ENCODE peak calls at places on chromosome 15, in nine cellular contexts. One of them, this sample, is unnamed.

GRCh38 chr15:69790632-69791031 is 307.1 kb downstream of the TLE3 start:
- DNase-seq in substantia nigra: no peak
- DNase-seq in AG09309: no peak
- DNase-seq in stimulated activated CD8-positive, alpha-beta memory T cell treated with anti-CD3 and anti-CD28 coated beads, Interleukin-4, amount 100 ng/mL, for 24 hours: no peak
- DNase-seq in memory B cell: no peak
- DNase-seq in spleen: peak; percentile 31
- DNase-seq in HFF-Myc: no peak
- DNase-seq in MV-4-11: no peak
- DNase-seq in RPMI7951: no peak
- DNase-seq in this sample: no peak

GRCh38 chr15:80277147-80277546 is 25.1 kb upstream of the CTXND1 start:
- DNase-seq in substantia nigra: no peak
- DNase-seq in MV-4-11: no peak
- DNase-seq in stimulated activated CD8-positive, alpha-beta memory T cell treated with anti-CD3 and anti-CD28 coated beads, Interleukin-4, amount 100 ng/mL, for 24 hours: no peak
- DNase-seq in AG09309: no peak
- DNase-seq in RPMI7951: no peak
- DNase-seq in memory B cell: no peak
- DNase-seq in spleen: no peak
- DNase-seq in HFF-Myc: no peak
- DNase-seq in this sample: no peak

GRCh38 chr15:58330468-58330793 is 101.4 kb upstream of the LIPC start:
- DNase-seq in AG09309: no peak
- DNase-seq in RPMI7951: no peak
- DNase-seq in spleen: no peak
- DNase-seq in HFF-Myc: no peak
- DNase-seq in stimulated activated CD8-positive, alpha-beta memory T cell treated with anti-CD3 and anti-CD28 coated beads, Interleukin-4, amount 100 ng/mL, for 24 hours: no peak
- DNase-seq in substantia nigra: no peak
- DNase-seq in memory B cell: no peak
- DNase-seq in MV-4-11: no peak
- DNase-seq in this sample: no peak

GRCh38 chr15:32718082-32718821 is 448 bp downstream of the GREM1 start:
- DNase-seq in RPMI7951: peak; percentile 62
- DNase-seq in AG09309: no peak
- DNase-seq in HFF-Myc: no peak
- DNase-seq in spleen: no peak
- DNase-seq in MV-4-11: no peak
- DNase-seq in stimulated activated CD8-positive, alpha-beta memory T cell treated with anti-CD3 and anti-CD28 coated beads, Interleukin-4, amount 100 ng/mL, for 24 hours: no peak
- DNase-seq in substantia nigra: no peak
- DNase-seq in memory B cell: no peak
- DNase-seq in this sample: peak; percentile 8

GRCh38 chr15:86384191-86384590 is 304.5 kb downstream of the AGBL1 start:
- DNase-seq in spleen: no peak
- DNase-seq in memory B cell: no peak
- DNase-seq in MV-4-11: no peak
- DNase-seq in HFF-Myc: no peak
- DNase-seq in substantia nigra: no peak
- DNase-seq in AG09309: no peak
- DNase-seq in RPMI7951: no peak
- DNase-seq in stimulated activated CD8-positive, alpha-beta memory T cell treated with anti-CD3 and anti-CD28 coated beads, Interleukin-4, amount 100 ng/mL, for 24 hours: no peak
- DNase-seq in this sample: no peak

GRCh38 chr15:94412979-94413741 is 181.8 kb downstream of the MCTP2 start:
- DNase-seq in spleen: no peak
- DNase-seq in memory B cell: peak; percentile 17
- DNase-seq in substantia nigra: no peak
- DNase-seq in AG09309: no peak
- DNase-seq in MV-4-11: peak; percentile 58
- DNase-seq in RPMI7951: peak; percentile 34
- DNase-seq in HFF-Myc: no peak
- DNase-seq in stimulated activated CD8-positive, alpha-beta memory T cell treated with anti-CD3 and anti-CD28 coated beads, Interleukin-4, amount 100 ng/mL, for 24 hours: no peak
- DNase-seq in this sample: peak; percentile 47

GRCh38 chr15:98560338-98560737 is 88.0 kb upstream of the IGF1R start:
- DNase-seq in stimulated activated CD8-positive, alpha-beta memory T cell treated with anti-CD3 and anti-CD28 coated beads, Interleukin-4, amount 100 ng/mL, for 24 hours: no peak
- DNase-seq in HFF-Myc: no peak
- DNase-seq in spleen: no peak
- DNase-seq in AG09309: no peak
- DNase-seq in memory B cell: no peak
- DNase-seq in substantia nigra: no peak
- DNase-seq in RPMI7951: no peak
- DNase-seq in MV-4-11: no peak
- DNase-seq in this sample: no peak

GRCh38 chr15:87215100-87215499 is 1041.4 kb downstream of the NTRK3 start:
- DNase-seq in AG09309: no peak
- DNase-seq in HFF-Myc: no peak
- DNase-seq in stimulated activated CD8-positive, alpha-beta memory T cell treated with anti-CD3 and anti-CD28 coated beads, Interleukin-4, amount 100 ng/mL, for 24 hours: no peak
- DNase-seq in RPMI7951: no peak
- DNase-seq in substantia nigra: no peak
- DNase-seq in memory B cell: no peak
- DNase-seq in spleen: no peak
- DNase-seq in MV-4-11: no peak
- DNase-seq in this sample: no peak

GRCh38 chr15:98900382-98900781 is 107.2 kb downstream of the PGPEP1L start:
- DNase-seq in HFF-Myc: no peak
- DNase-seq in AG09309: peak; percentile 63
- DNase-seq in substantia nigra: no peak
- DNase-seq in MV-4-11: no peak
- DNase-seq in memory B cell: no peak
- DNase-seq in RPMI7951: no peak
- DNase-seq in spleen: no peak
- DNase-seq in stimulated activated CD8-positive, alpha-beta memory T cell treated with anti-CD3 and anti-CD28 coated beads, Interleukin-4, amount 100 ng/mL, for 24 hours: no peak
- DNase-seq in this sample: no peak

GRCh38 chr15:76034111-76034510 is 21.9 kb upstream of the NRG4 start:
- DNase-seq in AG09309: no peak
- DNase-seq in RPMI7951: no peak
- DNase-seq in HFF-Myc: no peak
- DNase-seq in spleen: no peak
- DNase-seq in substantia nigra: no peak
- DNase-seq in memory B cell: no peak
- DNase-seq in MV-4-11: no peak
- DNase-seq in stimulated activated CD8-positive, alpha-beta memory T cell treated with anti-CD3 and anti-CD28 coated beads, Interleukin-4, amount 100 ng/mL, for 24 hours: no peak
- DNase-seq in this sample: no peak

GRCh38 chr15:78859971-78860733 is 12.5 kb upstream of the MORF4L1 start:
- DNase-seq in RPMI7951: peak; percentile 87
- DNase-seq in memory B cell: peak; percentile 64
- DNase-seq in AG09309: peak; percentile 60
- DNase-seq in stimulated activated CD8-positive, alpha-beta memory T cell treated with anti-CD3 and anti-CD28 coated beads, Interleukin-4, amount 100 ng/mL, for 24 hours: peak; percentile 52
- DNase-seq in MV-4-11: peak; percentile 76
- DNase-seq in substantia nigra: peak; percentile 31
- DNase-seq in spleen: peak; percentile 83
- DNase-seq in HFF-Myc: peak; percentile 61
- DNase-seq in this sample: peak; percentile 76

GRCh38 chr15:79874242-79874641 is 22.6 kb downstream of the MTHFS start:
- DNase-seq in substantia nigra: no peak
- DNase-seq in memory B cell: no peak
- DNase-seq in stimulated activated CD8-positive, alpha-beta memory T cell treated with anti-CD3 and anti-CD28 coated beads, Interleukin-4, amount 100 ng/mL, for 24 hours: no peak
- DNase-seq in MV-4-11: no peak
- DNase-seq in HFF-Myc: no peak
- DNase-seq in spleen: no peak
- DNase-seq in AG09309: no peak
- DNase-seq in RPMI7951: peak; percentile 74
- DNase-seq in this sample: no peak

GRCh38 chr15:66646308-66646707 is 55.7 kb upstream of the SMAD6 start:
- DNase-seq in MV-4-11: no peak
- DNase-seq in memory B cell: no peak
- DNase-seq in spleen: peak; percentile 51
- DNase-seq in AG09309: peak; percentile 13
- DNase-seq in stimulated activated CD8-positive, alpha-beta memory T cell treated with anti-CD3 and anti-CD28 coated beads, Interleukin-4, amount 100 ng/mL, for 24 hours: no peak
- DNase-seq in RPMI7951: peak; percentile 77
- DNase-seq in substantia nigra: no peak
- DNase-seq in HFF-Myc: no peak
- DNase-seq in this sample: no peak

GRCh38 chr15:71804695-71805470 is 5.5 kb upstream of the NR2E3 start:
- DNase-seq in substantia nigra: no peak
- DNase-seq in RPMI7951: peak; percentile 51
- DNase-seq in MV-4-11: no peak
- DNase-seq in AG09309: no peak
- DNase-seq in spleen: no peak
- DNase-seq in stimulated activated CD8-positive, alpha-beta memory T cell treated with anti-CD3 and anti-CD28 coated beads, Interleukin-4, amount 100 ng/mL, for 24 hours: no peak
- DNase-seq in HFF-Myc: no peak
- DNase-seq in memory B cell: no peak
- DNase-seq in this sample: no peak

GRCh38 chr15:100241572-100242479 is 99.9 kb downstream of the ADAMTS17 start:
- DNase-seq in HFF-Myc: no peak
- DNase-seq in memory B cell: no peak
- DNase-seq in substantia nigra: no peak
- DNase-seq in spleen: no peak
- DNase-seq in AG09309: no peak
- DNase-seq in MV-4-11: peak; percentile 49
- DNase-seq in RPMI7951: peak; percentile 81
- DNase-seq in stimulated activated CD8-positive, alpha-beta memory T cell treated with anti-CD3 and anti-CD28 coated beads, Interleukin-4, amount 100 ng/mL, for 24 hours: no peak
- DNase-seq in this sample: no peak

GRCh38 chr15:31925541-31925940 is 104.8 kb upstream of the CHRNA7 start:
- DNase-seq in AG09309: no peak
- DNase-seq in substantia nigra: no peak
- DNase-seq in RPMI7951: no peak
- DNase-seq in spleen: no peak
- DNase-seq in stimulated activated CD8-positive, alpha-beta memory T cell treated with anti-CD3 and anti-CD28 coated beads, Interleukin-4, amount 100 ng/mL, for 24 hours: no peak
- DNase-seq in memory B cell: no peak
- DNase-seq in MV-4-11: no peak
- DNase-seq in HFF-Myc: no peak
- DNase-seq in this sample: no peak

GRCh38 chr15:90205050-90205848 is 4.1 kb downstream of the SEMA4B start:
- DNase-seq in memory B cell: no peak
- DNase-seq in AG09309: no peak
- DNase-seq in spleen: peak; percentile 51
- DNase-seq in substantia nigra: no peak
- DNase-seq in stimulated activated CD8-positive, alpha-beta memory T cell treated with anti-CD3 and anti-CD28 coated beads, Interleukin-4, amount 100 ng/mL, for 24 hours: no peak
- DNase-seq in RPMI7951: no peak
- DNase-seq in HFF-Myc: no peak
- DNase-seq in MV-4-11: no peak
- DNase-seq in this sample: no peak

GRCh38 chr15:64162478-64162868 is 349 bp downstream of the PPIB start:
- DNase-seq in HFF-Myc: no peak
- DNase-seq in memory B cell: no peak
- DNase-seq in stimulated activated CD8-positive, alpha-beta memory T cell treated with anti-CD3 and anti-CD28 coated beads, Interleukin-4, amount 100 ng/mL, for 24 hours: peak; percentile 22
- DNase-seq in AG09309: no peak
- DNase-seq in MV-4-11: no peak
- DNase-seq in spleen: no peak
- DNase-seq in substantia nigra: no peak
- DNase-seq in RPMI7951: no peak
- DNase-seq in this sample: no peak

GRCh38 chr15:83046558-83047127 is 20.4 kb downstream of the BTBD1 start:
- DNase-seq in RPMI7951: peak; percentile 21
- DNase-seq in memory B cell: no peak
- DNase-seq in HFF-Myc: no peak
- DNase-seq in substantia nigra: no peak
- DNase-seq in stimulated activated CD8-positive, alpha-beta memory T cell treated with anti-CD3 and anti-CD28 coated beads, Interleukin-4, amount 100 ng/mL, for 24 hours: no peak
- DNase-seq in MV-4-11: no peak
- DNase-seq in AG09309: no peak
- DNase-seq in spleen: no peak
- DNase-seq in this sample: peak; percentile 69

GRCh38 chr15:33100314-33100713 is 94.2 kb downstream of the FMN1 start:
- DNase-seq in MV-4-11: peak; percentile 45
- DNase-seq in HFF-Myc: no peak
- DNase-seq in RPMI7951: no peak
- DNase-seq in AG09309: no peak
- DNase-seq in spleen: no peak
- DNase-seq in stimulated activated CD8-positive, alpha-beta memory T cell treated with anti-CD3 and anti-CD28 coated beads, Interleukin-4, amount 100 ng/mL, for 24 hours: no peak
- DNase-seq in memory B cell: no peak
- DNase-seq in substantia nigra: no peak
- DNase-seq in this sample: no peak

GRCh38 chr15:80803580-80804525 is 24.7 kb downstream of the CEMIP start:
- DNase-seq in MV-4-11: no peak
- DNase-seq in memory B cell: no peak
- DNase-seq in HFF-Myc: no peak
- DNase-seq in stimulated activated CD8-positive, alpha-beta memory T cell treated with anti-CD3 and anti-CD28 coated beads, Interleukin-4, amount 100 ng/mL, for 24 hours: peak; percentile 17
- DNase-seq in substantia nigra: no peak
- DNase-seq in RPMI7951: no peak
- DNase-seq in AG09309: no peak
- DNase-seq in spleen: no peak
- DNase-seq in this sample: no peak

GRCh38 chr15:77863491-77864105 is 213.9 kb downstream of the TBC1D2B start:
- DNase-seq in HFF-Myc: no peak
- DNase-seq in MV-4-11: no peak
- DNase-seq in spleen: peak; percentile 49
- DNase-seq in AG09309: no peak
- DNase-seq in RPMI7951: no peak
- DNase-seq in substantia nigra: no peak
- DNase-seq in stimulated activated CD8-positive, alpha-beta memory T cell treated with anti-CD3 and anti-CD28 coated beads, Interleukin-4, amount 100 ng/mL, for 24 hours: no peak
- DNase-seq in memory B cell: no peak
- DNase-seq in this sample: no peak

GRCh38 chr15:31080618-31081017 is 20.9 kb downstream of the TRPM1 start:
- DNase-seq in memory B cell: peak; percentile 11
- DNase-seq in AG09309: no peak
- DNase-seq in RPMI7951: peak; percentile 61
- DNase-seq in substantia nigra: no peak
- DNase-seq in MV-4-11: peak; percentile 14
- DNase-seq in spleen: no peak
- DNase-seq in stimulated activated CD8-positive, alpha-beta memory T cell treated with anti-CD3 and anti-CD28 coated beads, Interleukin-4, amount 100 ng/mL, for 24 hours: peak; percentile 19
- DNase-seq in HFF-Myc: no peak
- DNase-seq in this sample: peak; percentile 44

GRCh38 chr15:41585140-41586047 is 26.4 kb downstream of the TYRO3 start:
- DNase-seq in spleen: peak; percentile 75
- DNase-seq in stimulated activated CD8-positive, alpha-beta memory T cell treated with anti-CD3 and anti-CD28 coated beads, Interleukin-4, amount 100 ng/mL, for 24 hours: no peak
- DNase-seq in substantia nigra: peak; percentile 32
- DNase-seq in memory B cell: peak; percentile 17
- DNase-seq in MV-4-11: peak; percentile 49
- DNase-seq in RPMI7951: peak; percentile 75
- DNase-seq in HFF-Myc: no peak
- DNase-seq in AG09309: peak; percentile 10
- DNase-seq in this sample: peak; percentile 73

GRCh38 chr15:35514759-35515158 is 31.2 kb downstream of the DPH6 start:
- DNase-seq in memory B cell: no peak
- DNase-seq in substantia nigra: no peak
- DNase-seq in spleen: no peak
- DNase-seq in HFF-Myc: no peak
- DNase-seq in stimulated activated CD8-positive, alpha-beta memory T cell treated with anti-CD3 and anti-CD28 coated beads, Interleukin-4, amount 100 ng/mL, for 24 hours: no peak
- DNase-seq in AG09309: peak; percentile 7
- DNase-seq in RPMI7951: peak; percentile 8
- DNase-seq in MV-4-11: no peak
- DNase-seq in this sample: peak; percentile 51

GRCh38 chr15:60165111-60165510 is 161.0 kb downstream of the FOXB1 start:
- DNase-seq in memory B cell: no peak
- DNase-seq in AG09309: no peak
- DNase-seq in RPMI7951: no peak
- DNase-seq in substantia nigra: no peak
- DNase-seq in MV-4-11: no peak
- DNase-seq in spleen: no peak
- DNase-seq in HFF-Myc: no peak
- DNase-seq in stimulated activated CD8-positive, alpha-beta memory T cell treated with anti-CD3 and anti-CD28 coated beads, Interleukin-4, amount 100 ng/mL, for 24 hours: no peak
- DNase-seq in this sample: no peak

GRCh38 chr15:40006646-40007045 is 32.3 kb downstream of the SRP14 start:
- DNase-seq in memory B cell: no peak
- DNase-seq in stimulated activated CD8-positive, alpha-beta memory T cell treated with anti-CD3 and anti-CD28 coated beads, Interleukin-4, amount 100 ng/mL, for 24 hours: no peak
- DNase-seq in spleen: no peak
- DNase-seq in MV-4-11: no peak
- DNase-seq in substantia nigra: no peak
- DNase-seq in RPMI7951: no peak
- DNase-seq in AG09309: peak; percentile 78
- DNase-seq in HFF-Myc: no peak
- DNase-seq in this sample: no peak

GRCh38 chr15:31977812-31978662 is 52.3 kb upstream of the CHRNA7 start:
- DNase-seq in MV-4-11: peak; percentile 1
- DNase-seq in stimulated activated CD8-positive, alpha-beta memory T cell treated with anti-CD3 and anti-CD28 coated beads, Interleukin-4, amount 100 ng/mL, for 24 hours: peak; percentile 28
- DNase-seq in HFF-Myc: no peak
- DNase-seq in AG09309: no peak
- DNase-seq in substantia nigra: peak; percentile 62
- DNase-seq in spleen: peak; percentile 85
- DNase-seq in memory B cell: peak; percentile 19
- DNase-seq in RPMI7951: peak; percentile 42
- DNase-seq in this sample: peak; percentile 26

GRCh38 chr15:91021516-91022074 is 799 bp downstream of the VPS33B start:
- DNase-seq in MV-4-11: no peak
- DNase-seq in spleen: no peak
- DNase-seq in substantia nigra: no peak
- DNase-seq in memory B cell: no peak
- DNase-seq in RPMI7951: peak; percentile 15
- DNase-seq in HFF-Myc: no peak
- DNase-seq in stimulated activated CD8-positive, alpha-beta memory T cell treated with anti-CD3 and anti-CD28 coated beads, Interleukin-4, amount 100 ng/mL, for 24 hours: no peak
- DNase-seq in AG09309: no peak
- DNase-seq in this sample: no peak